ENCODE peak calls at places on chromosome 19, in four cellular contexts. T, Q, A and F are unnamed samples.

GRCh38 chr19:8306235-8307054 is 1.7 kb downstream of the CD320 start:
- DNase-seq in T (no peak), A (no peak), Q (no peak), F (no peak)

GRCh38 chr19:21749090-21749489 is 18.3 kb downstream of the ZNF100 start:
- DNase-seq in T (no peak), Q (no peak), A (no peak), F (no peak)

GRCh38 chr19:42942187-42942789 is 5.3 kb upstream of the PSG7 start:
- DNase-seq in Q (no peak), A (no peak), T (peak), F (peak)

GRCh38 chr19:41548954-41549688 is 26.8 kb upstream of the CEACAM21 start:
- DNase-seq in A (peak), Q (peak), T (no peak), F (peak)

GRCh38 chr19:18765224-18765623 is 25.9 kb downstream of the COMP start:
- DNase-seq in T (no peak), Q (no peak), A (no peak), F (peak)

GRCh38 chr19:24051516-24051915 is 35.5 kb upstream of the ZNF254 start:
- DNase-seq in Q (no peak), A (no peak), T (no peak), F (no peak)

GRCh38 chr19:47505506-47505905 is 9.4 kb downstream of the NAPA start:
- DNase-seq in T (no peak), Q (no peak), A (no peak), F (no peak)

GRCh38 chr19:17070912-17071311 is 4.3 kb downstream of the HAUS8 start:
- DNase-seq in Q (no peak), T (no peak), A (no peak), F (no peak)

GRCh38 chr19:45809643-45810159 is 5.4 kb downstream of the RSPH6A start:
- DNase-seq in T (peak), Q (peak), A (no peak), F (peak)

GRCh38 chr19:23787106-23787505 is 28.4 kb upstream of the ZNF681 start:
- DNase-seq in Q (no peak), T (peak), A (no peak), F (no peak)

GRCh38 chr19:1482361-1483066 is 3.5 kb upstream of the C19orf25 start:
- DNase-seq in T (no peak), Q (no peak), A (no peak), F (no peak)

GRCh38 chr19:13644648-13645047 is 119.7 kb upstream of the MRI1 start:
- DNase-seq in T (no peak), Q (no peak), A (no peak), F (peak)

GRCh38 chr19:16296713-16297112 is 27.9 kb upstream of the KLF2 start:
- DNase-seq in Q (no peak), A (no peak), T (peak), F (no peak)

GRCh38 chr19:30344446-30345425 is 27.4 kb upstream of the ZNF536 start:
- DNase-seq in T (peak), A (no peak), Q (no peak), F (no peak)

GRCh38 chr19:3881272-3882040 is 971 bp downstream of the ATCAY start:
- DNase-seq in T (no peak), A (peak), Q (no peak), F (no peak)

GRCh38 chr19:45883881-45884681 is 1.9 kb downstream of the IRF2BP1 start:
- DNase-seq in T (no peak), A (no peak), Q (no peak), F (no peak)

GRCh38 chr19:33339016-33339749 is 34.3 kb upstream of the CEBPG start:
- DNase-seq in T (peak), Q (no peak), A (no peak), F (no peak)

GRCh38 chr19:29528350-29528945 is 2.7 kb downstream of the VSTM2B start:
- DNase-seq in Q (peak), T (peak), A (peak), F (peak)

GRCh38 chr19:31349160-31349881 is at the start of gene TSHZ3:
- DNase-seq in A (peak), T (peak), Q (no peak), F (no peak)

GRCh38 chr19:28516415-28516872 is 696.5 kb downstream of the UQCRFS1 start:
- DNase-seq in Q (peak), A (no peak), T (no peak), F (no peak)

GRCh38 chr19:10554760-10555612 is 10.8 kb downstream of the KRI1 start:
- DNase-seq in T (no peak), A (no peak), Q (no peak), F (no peak)
- TF ChIP-seq EZH2phosphoT487 in T (no peak), A (no peak), Q (no peak), F (no peak)

GRCh38 chr19:53374743-53375142 is 9.2 kb downstream of the ZNF525 start:
- DNase-seq in T (no peak), Q (no peak), A (no peak), F (no peak)
- H3K4me2 ChIP-seq in T (no peak), Q (no peak), A (no peak), F (no peak)

GRCh38 chr19:48867119-48867921 is 1.1 kb downstream of the PLEKHA4 start:
- DNase-seq in T (no peak), A (no peak), Q (no peak), F (no peak)

GRCh38 chr19:48867922-48868195 is 558 bp downstream of the PLEKHA4 start:
- DNase-seq in Q (no peak), A (peak), T (no peak), F (no peak)

GRCh38 chr19:48870048-48870447 is 1.6 kb upstream of the PLEKHA4 start:
- DNase-seq in A (no peak), Q (no peak), T (no peak), F (no peak)

GRCh38 chr19:48868196-48868886 is at the start of gene PLEKHA4:
- DNase-seq in Q (no peak), T (no peak), A (peak), F (no peak)

DNA sequence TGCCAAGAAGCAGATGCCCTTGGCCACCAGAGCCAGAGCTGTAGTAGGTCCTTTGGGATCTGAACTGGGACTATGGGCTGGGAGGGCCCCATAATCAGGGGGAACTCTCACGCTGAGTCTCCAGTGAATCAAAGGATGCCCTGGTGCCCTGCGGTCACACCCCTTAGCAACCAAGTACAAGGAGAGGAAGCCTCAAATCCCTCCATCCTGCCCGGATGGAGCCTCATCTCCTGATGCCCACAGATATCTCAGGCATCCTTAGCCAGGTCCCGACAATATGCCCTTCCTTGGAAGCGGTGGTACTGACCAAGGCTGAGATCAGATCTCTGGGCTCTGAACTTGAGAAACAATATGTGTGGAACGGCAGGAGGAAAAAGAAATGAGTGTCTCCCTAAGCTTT is 1.7 kb downstream of the PLEKHA4 start:
- DNase-seq in Q (no peak), A (no peak), T (no peak), F (no peak)
- H3K27ac ChIP-seq in Q (no peak), A (no peak), T (no peak), F (no peak)

GRCh38 chr19:55311797-55312196 is 13.3 kb downstream of the TMEM150B start:
- DNase-seq in Q (no peak), T (no peak), A (no peak), F (no peak)
- TF ChIP-seq EZH2phosphoT487 in Q (no peak), T (no peak), A (no peak), F (no peak)

GRCh38 chr19:6248341-6248740 is 31.4 kb downstream of the MLLT1 start:
- DNase-seq in Q (no peak), A (no peak), T (no peak), F (no peak)
- H3K4me2 ChIP-seq in Q (no peak), A (no peak), T (no peak), F (peak)